ENCODE peak calls at places on chromosomes 1 and 21, in five cellular contexts. U, G, I, S and L are unnamed samples.

GRCh38 chr1:171911506-171911905 is 70.2 kb downstream of the DNM3 start:
- DNase-seq in U (peak), G (peak), I (no peak), S (no peak), L (no peak)

GRCh38 chr1:28835237-28835650 is 23.3 kb downstream of the OPRD1 start:
- DNase-seq in U (no peak), G (no peak), I (peak), S (no peak), L (no peak)

GRCh38 chr1:219143735-219144134 is 29.9 kb upstream of the LYPLAL1 start:
- DNase-seq in U (no peak), G (peak), I (no peak), S (no peak), L (no peak)

GRCh38 chr1:20725189-20726106 is 7.1 kb downstream of the SH2D5 start:
- DNase-seq in U (peak), G (peak), I (no peak), S (no peak), L (no peak)

GRCh38 chr21:44049182-44049581 is 37.1 kb downstream of the TRAPPC10 start:
- DNase-seq in U (no peak), G (no peak), I (no peak), S (no peak), L (no peak)

GRCh38 chr1:48470506-48470905 is 1.5 kb downstream of the SPATA6 start:
- DNase-seq in U (no peak), G (peak), I (no peak), S (no peak), L (no peak)

GRCh38 chr1:27299385-27300252 is 22.3 kb upstream of the TMEM222 start:
- DNase-seq in U (peak), G (peak), I (peak), S (no peak), L (no peak)

GRCh38 chr1:35637401-35637809 is 3.9 kb downstream of the PSMB2 start:
- DNase-seq in U (peak), G (peak), I (no peak), S (peak), L (no peak)

GRCh38 chr1:215710340-215710971 is 143.4 kb downstream of the KCTD3 start:
- DNase-seq in U (peak), G (peak), I (peak), S (no peak), L (no peak)

GRCh38 chr1:29279896-29280779 is 43.8 kb downstream of the PTPRU start:
- DNase-seq in U (no peak), G (no peak), I (no peak), S (no peak), L (no peak)

GRCh38 chr1:117146570-117147340 is 25.2 kb upstream of the TRIM45 start:
- DNase-seq in U (peak), G (peak), I (no peak), S (no peak), L (no peak)

GRCh38 chr1:183885142-183885735 is 80.3 kb downstream of the RGL1 start:
- DNase-seq in U (peak), G (peak), I (no peak), S (no peak), L (no peak)

GRCh38 chr1:198880818-198881597 is 242.2 kb downstream of the PTPRC start:
- DNase-seq in U (peak), G (peak), I (no peak), S (no peak), L (no peak)